ENCODE peak calls at places on chromosomes 4 and X, in seven cellular contexts. C is MM.1S, Y is left ventricle myocardium inferior, J is ovary, R is stomach, S is neural progenitor cell, H is upper lobe of right lung. U is an unnamed sample.

GRCh38 chrX:49072712-49073095 is 1.1 kb downstream of the PRAF2 start:
- DNase-seq in C (no peak), Y (no peak), J (no peak), R (no peak), S (no peak), H (no peak), U (no peak)

GRCh38 chrX:44343412-44343942 is at the start of gene EFHC2:
- DNase-seq in C (peak; percentile 7), Y (peak; percentile 29), J (peak; percentile 57), R (peak; percentile 34), S (peak; percentile 46), H (peak; percentile 71), U (peak; percentile 58)

GRCh38 chrX:39840141-39841126 is 257.3 kb downstream of the BCOR start:
- DNase-seq in C (no peak), Y (no peak), J (no peak), R (no peak), S (no peak), H (no peak), U (no peak)

GRCh38 chr4:92263010-92263409 is 40.8 kb upstream of the GRID2 start:
- DNase-seq in C (no peak), Y (no peak), J (no peak), R (no peak), S (no peak), H (no peak), U (no peak)

GRCh38 chr4:77636902-77637301 is 31.3 kb downstream of the CXCL13 start:
- DNase-seq in C (no peak), Y (no peak), J (no peak), R (peak; percentile 44), S (no peak), H (no peak), U (no peak)

GRCh38 chr4:76373919-76374552 is 46.9 kb downstream of the CCDC158 start:
- DNase-seq in C (no peak), Y (no peak), J (no peak), R (no peak), S (no peak), H (no peak), U (peak; percentile 26)

GRCh38 chr4:179867300-179867878 is 2375.8 kb upstream of the TENM3 start:
- DNase-seq in C (peak; percentile 72), Y (no peak), J (peak; percentile 12), R (no peak), S (peak; percentile 84), H (no peak), U (peak; percentile 30)

GRCh38 chr4:89492476-89493110 is 185.0 kb upstream of the GPRIN3 start:
- DNase-seq in C (no peak), Y (no peak), J (no peak), R (no peak), S (no peak), H (no peak), U (no peak)

GRCh38 chrX:95703696-95704095 is 980.9 kb upstream of the DIAPH2 start:
- DNase-seq in C (peak; percentile 89), Y (no peak), J (no peak), R (no peak), S (no peak), H (no peak), U (no peak)

GRCh38 chr4:38567448-38567847 is 96.6 kb upstream of the KLF3 start:
- DNase-seq in C (no peak), Y (no peak), J (no peak), R (no peak), S (no peak), H (no peak), U (no peak)

GRCh38 chr4:89509708-89510269 is 202.2 kb upstream of the GPRIN3 start:
- DNase-seq in C (peak; percentile 93), Y (no peak), J (no peak), R (no peak), S (no peak), H (no peak), U (no peak)

GRCh38 chr4:173319696-173320095 is 14.5 kb downstream of the HMGB2 start:
- DNase-seq in C (no peak), Y (no peak), J (no peak), R (no peak), S (no peak), H (no peak), U (no peak)

GRCh38 chr4:128571747-128572146 is 237.8 kb upstream of the JADE1 start:
- DNase-seq in C (peak; percentile 69), Y (no peak), J (peak; percentile 53), R (no peak), S (no peak), H (no peak), U (no peak)
- H3K4me1 ChIP-seq in C (peaks cover 9% of the 10 kb centered on the region), Y (peaks cover 44% of the 10 kb centered on the region), J (peaks cover 13% of the 10 kb centered on the region), R (peaks cover 7% of the 10 kb centered on the region), S (peaks cover 19% of the 10 kb centered on the region), H (peaks cover 23% of the 10 kb centered on the region), U (peaks cover 15% of the 10 kb centered on the region)

DNA sequence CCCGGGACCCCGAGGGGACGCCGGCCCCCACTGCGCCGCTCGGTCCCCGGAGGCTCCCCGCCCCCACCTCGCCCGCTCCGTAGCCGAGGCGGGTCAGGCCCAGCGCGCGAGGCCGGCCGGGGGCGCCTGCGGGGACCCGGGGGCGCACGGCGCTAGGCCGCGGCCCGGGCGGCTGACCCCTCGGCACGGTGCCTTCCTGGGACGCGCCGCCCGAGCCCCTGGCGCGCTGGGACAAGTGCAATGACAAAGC is 1.2 kb downstream of the IRF2 start:
- DNase-seq in C (no peak), Y (no peak), J (no peak), R (no peak), S (no peak), H (no peak), U (no peak)
- H3K4me1 ChIP-seq in C (peaks cover 21% of the 10 kb centered on the region), Y (peaks cover 87% of the 10 kb centered on the region), J (peaks cover 3% of the 10 kb centered on the region), R (peaks cover 43% of the 10 kb centered on the region), S (peaks cover 8% of the 10 kb centered on the region), H (peaks cover 67% of the 10 kb centered on the region), U (no peaks in the 10 kb centered on the region)

DNA sequence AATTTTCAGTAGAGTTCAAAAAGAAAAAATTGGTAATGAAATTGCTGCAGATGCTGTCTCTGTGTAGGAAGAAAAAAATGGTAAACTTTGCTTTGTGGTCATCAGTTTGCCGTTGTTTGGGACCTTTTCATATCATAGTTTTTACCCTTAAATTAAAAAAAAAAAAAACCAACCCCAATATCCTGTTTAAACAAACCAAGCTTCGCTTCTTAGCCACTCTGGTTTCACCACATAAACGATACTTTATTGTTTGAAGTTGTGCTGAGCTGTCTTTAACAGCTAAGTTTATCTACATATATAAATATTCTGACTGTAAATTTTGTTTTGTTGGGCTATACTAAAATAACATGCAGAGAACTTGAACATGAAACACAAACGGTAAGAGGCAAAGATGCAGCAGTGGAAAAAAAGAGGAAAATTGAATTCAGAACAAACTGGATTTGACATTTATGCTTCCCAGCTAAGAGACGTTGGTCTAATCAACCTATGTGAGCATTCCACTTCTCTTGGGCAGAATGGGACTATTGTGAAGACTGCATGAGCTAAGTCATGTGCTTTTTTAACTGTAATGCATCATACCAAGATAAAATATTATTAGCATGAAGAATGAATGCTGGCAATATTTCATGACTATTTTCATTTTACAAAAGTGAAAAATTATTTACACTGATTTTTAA is 15.7 kb upstream of the H2AZ1 start:
- DNase-seq in C (no peak), Y (no peak), J (no peak), R (no peak), S (no peak), H (no peak), U (no peak)
- H3K4me1 ChIP-seq in C (no peaks in the 10 kb centered on the region), Y (no peaks in the 10 kb centered on the region), J (no peaks in the 10 kb centered on the region), R (no peaks in the 10 kb centered on the region), S (peaks cover 10% of the 10 kb centered on the region), H (no peaks in the 10 kb centered on the region), U (no peaks in the 10 kb centered on the region)

GRCh38 chr4:31081375-31081774 is 361.2 kb downstream of the PCDH7 start:
- DNase-seq in C (no peak), Y (no peak), J (no peak), R (no peak), S (no peak), H (no peak), U (no peak)

GRCh38 chr4:31086771-31087330 is 366.7 kb downstream of the PCDH7 start:
- DNase-seq in C (no peak), Y (no peak), J (no peak), R (no peak), S (no peak), H (no peak), U (no peak)

GRCh38 chr4:31083451-31083850 is 363.3 kb downstream of the PCDH7 start:
- DNase-seq in C (no peak), Y (no peak), J (no peak), R (no peak), S (no peak), H (no peak), U (no peak)

GRCh38 chr4:31085736-31086135 is 365.6 kb downstream of the PCDH7 start:
- DNase-seq in C (no peak), Y (no peak), J (no peak), R (no peak), S (no peak), H (no peak), U (no peak)

GRCh38 chr4:31084806-31085416 is 364.7 kb downstream of the PCDH7 start:
- DNase-seq in C (no peak), Y (no peak), J (no peak), R (no peak), S (no peak), H (no peak), U (no peak)
- H3K4me1 ChIP-seq in C (no peaks in the 10 kb centered on the region), Y (peaks cover 18% of the 10 kb centered on the region), J (no peaks in the 10 kb centered on the region), R (peaks cover 4% of the 10 kb centered on the region), S (no peaks in the 10 kb centered on the region), H (no peaks in the 10 kb centered on the region), U (no peaks in the 10 kb centered on the region)

DNA sequence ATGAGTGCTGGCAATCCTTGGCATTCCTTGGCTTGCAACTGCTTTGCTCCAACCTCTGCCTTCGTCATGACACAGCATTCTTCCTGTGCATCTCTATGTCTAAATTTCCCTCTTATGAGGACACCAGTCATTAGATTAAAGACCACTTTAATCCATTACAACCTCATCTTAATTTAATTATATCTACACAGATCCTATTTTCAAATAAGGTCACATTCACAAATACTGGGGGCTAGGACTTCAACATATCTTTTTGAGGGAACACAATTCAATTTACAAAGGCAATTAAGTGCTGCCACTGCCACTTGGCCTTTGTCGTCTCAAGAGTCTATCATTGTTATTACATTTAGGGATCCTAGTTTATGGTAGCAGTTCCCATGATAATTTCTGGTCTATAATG is 163.7 kb upstream of the PPP1R2C start:
- DNase-seq in C (no peak), Y (no peak), J (no peak), R (no peak), S (no peak), H (no peak), U (no peak)
- H3K4me1 ChIP-seq in C (peaks cover 53% of the 10 kb centered on the region), Y (no peaks in the 10 kb centered on the region), J (no peaks in the 10 kb centered on the region), R (no peaks in the 10 kb centered on the region), S (no peaks in the 10 kb centered on the region), H (no peaks in the 10 kb centered on the region), U (no peaks in the 10 kb centered on the region)

GRCh38 chr4:3202836-3203820 is 45.8 kb upstream of the MSANTD1 start:
- DNase-seq in C (no peak), Y (no peak), J (no peak), R (no peak), S (no peak), H (no peak), U (peak; percentile 77)
- H3K4me1 ChIP-seq in C (no peaks in the 10 kb centered on the region), Y (peaks cover 26% of the 10 kb centered on the region), J (peaks cover 2% of the 10 kb centered on the region), R (peaks cover 6% of the 10 kb centered on the region), S (peaks cover 13% of the 10 kb centered on the region), H (peaks cover 46% of the 10 kb centered on the region), U (peaks cover 48% of the 10 kb centered on the region)

GRCh38 chrX:150692837-150693781 is at the start of gene MTMR1:
- DNase-seq in C (peak; percentile 25), Y (peak; percentile 38), J (peak; percentile 61), R (peak; percentile 44), S (peak; percentile 68), H (peak; percentile 74), U (peak; percentile 56)
- H3K4me1 ChIP-seq in C (peaks cover 23% of the 10 kb centered on the region), Y (no peaks in the 10 kb centered on the region), J (no peaks in the 10 kb centered on the region), R (no peaks in the 10 kb centered on the region), S (no peaks in the 10 kb centered on the region), H (no peaks in the 10 kb centered on the region), U (no peaks in the 10 kb centered on the region)